ENCODE peak calls at places on chromosomes 16 and 17, in ten cellular contexts. W, P, X, Q, O, G, H, N, S and A are unnamed samples.

GRCh38 chr17:72334205-72334604 is 213.4 kb downstream of the SOX9 start:
- DNase-seq in W (no peak), P (no peak), X (no peak), Q (no peak), O (no peak), G (no peak), H (no peak), N (peak), S (no peak), A (peak)

GRCh38 chr17:74877592-74878543 is 5.1 kb upstream of the FDXR start:
- DNase-seq in W (no peak), P (peak), X (no peak), Q (no peak), O (no peak), G (no peak), H (peak), N (no peak), S (peak), A (no peak)

GRCh38 chr17:48960834-48961515 is 7.4 kb downstream of the GIP start:
- DNase-seq in W (no peak), P (peak), X (no peak), Q (no peak), O (no peak), G (no peak), H (no peak), N (peak), S (no peak), A (no peak)

GRCh38 chr17:37614391-37614790 is 5.2 kb upstream of the SYNRG start:
- DNase-seq in W (no peak), P (no peak), X (no peak), Q (no peak), O (no peak), G (no peak), H (no peak), N (no peak), S (peak), A (peak)

GRCh38 chr16:66459878-66460277 is 32.8 kb downstream of the BEAN1 start:
- DNase-seq in W (no peak), P (no peak), X (peak), Q (no peak), O (no peak), G (no peak), H (no peak), N (peak), S (no peak), A (no peak)

GRCh38 chr17:49028271-49028670 is 31.1 kb downstream of the IGF2BP1 start:
- DNase-seq in W (no peak), P (no peak), X (no peak), Q (no peak), O (no peak), G (no peak), H (no peak), N (no peak), S (no peak), A (no peak)

GRCh38 chr17:47895254-47895855 is 681 bp upstream of the SP2 start:
- DNase-seq in W (peak), P (no peak), X (peak), Q (peak), O (no peak), G (no peak), H (no peak), N (peak), S (no peak), A (no peak)

GRCh38 chr16:11682655-11683096 is 14.4 kb downstream of the SNN start:
- DNase-seq in W (no peak), P (no peak), X (no peak), Q (no peak), O (no peak), G (no peak), H (no peak), N (peak), S (peak), A (peak)

GRCh38 chr16:56874800-56875199 is 9.8 kb downstream of the SLC12A3 start:
- DNase-seq in W (no peak), P (no peak), X (no peak), Q (no peak), O (no peak), G (no peak), H (no peak), N (peak), S (no peak), A (peak)

GRCh38 chr16:62035115-62036092 is 834 bp downstream of the CDH8 start:
- DNase-seq in W (no peak), P (no peak), X (no peak), Q (no peak), O (no peak), G (no peak), H (no peak), N (peak), S (no peak), A (no peak)

GRCh38 chr17:41801374-41802062 is 10.2 kb downstream of the P3H4 start:
- DNase-seq in W (peak), P (peak), X (peak), Q (peak), O (peak), G (peak), H (peak), N (peak), S (no peak), A (no peak)